ENCODE peak calls at places on chromosomes 5 and 9, in eight cellular contexts. N, Z, R, W, D, U, K and G are unnamed samples.

GRCh38 chr5:43661102-43661501 is 58.1 kb downstream of the NNT start:
- DNase-seq in K (peak), Z (no peak), U (no peak), D (no peak), R (peak), N (peak), W (no peak), G (no peak)

GRCh38 chr5:137453476-137454080 is 45.5 kb downstream of the SPOCK1 start:
- DNase-seq in U (peak), K (no peak), N (no peak), Z (no peak), D (no peak), W (no peak), R (peak), G (no peak)

GRCh38 chr9:38380872-38381534 is 11.5 kb upstream of the ALDH1B1 start:
- DNase-seq in U (no peak), D (no peak), R (peak), K (no peak), Z (no peak), N (peak), W (no peak), G (no peak)

GRCh38 chr9:19379697-19380046 is 364 bp downstream of the RPS6 start:
- DNase-seq in D (no peak), Z (no peak), R (no peak), W (no peak), K (no peak), U (peak), N (no peak), G (no peak)

GRCh38 chr9:112771359-112772214 is 21.0 kb downstream of the SNX30 start:
- DNase-seq in U (no peak), W (no peak), N (no peak), D (no peak), Z (no peak), K (no peak), R (no peak), G (no peak)

GRCh38 chr9:132141948-132142594 is 19.8 kb upstream of the NTNG2 start:
- DNase-seq in Z (no peak), N (no peak), D (no peak), R (no peak), U (peak), W (no peak), K (no peak), G (no peak)

GRCh38 chr5:149320791-149321330 is 24.4 kb upstream of the GRPEL2 start:
- DNase-seq in K (no peak), D (no peak), N (no peak), R (peak), W (no peak), Z (peak), U (peak), G (peak)

GRCh38 chr5:124263680-124264491 is 482.6 kb downstream of the ZNF608 start:
- DNase-seq in R (peak), D (no peak), Z (peak), K (no peak), N (peak), U (no peak), W (no peak), G (no peak)

GRCh38 chr9:96136992-96137665 is 164.8 kb downstream of the HSD17B3 start:
- DNase-seq in K (no peak), U (no peak), W (no peak), D (no peak), N (no peak), Z (peak), R (no peak), G (no peak)

GRCh38 chr5:82244854-82245635 is 33.1 kb downstream of the RPS23 start:
- DNase-seq in U (no peak), D (no peak), W (no peak), R (no peak), N (no peak), K (no peak), Z (no peak), G (no peak)

GRCh38 chr5:174045470-174046025 is at the start of gene NSG2:
- DNase-seq in Z (peak), U (peak), R (peak), D (peak), W (no peak), K (peak), N (peak), G (peak)

GRCh38 chr5:155080721-155081120 is 67.2 kb downstream of the KIF4B start:
- DNase-seq in D (no peak), K (no peak), R (no peak), Z (no peak), N (no peak), U (no peak), W (no peak), G (no peak)

GRCh38 chr9:81868145-81868544 is 60.1 kb upstream of the SPATA31D4 start:
- DNase-seq in U (no peak), W (no peak), K (no peak), R (no peak), Z (no peak), N (no peak), D (no peak), G (no peak)

GRCh38 chr9:135096408-135096885 is 9.0 kb downstream of the OLFM1 start:
- DNase-seq in W (no peak), Z (no peak), D (no peak), U (no peak), N (no peak), R (no peak), K (no peak), G (no peak)

GRCh38 chr9:110463499-110463898 is 116.0 kb downstream of the SVEP1 start:
- DNase-seq in D (no peak), U (no peak), Z (no peak), N (no peak), K (no peak), W (no peak), R (no peak), G (no peak)

GRCh38 chr9:97321251-97321650 is 13.8 kb downstream of the CCDC180 start:
- DNase-seq in W (no peak), Z (no peak), K (no peak), U (no peak), R (no peak), N (no peak), D (no peak), G (no peak)

GRCh38 chr9:15961217-15961616 is 408.4 kb downstream of the CCDC171 start:
- DNase-seq in K (no peak), Z (no peak), N (no peak), W (no peak), R (no peak), D (no peak), U (no peak), G (no peak)

GRCh38 chr5:38921174-38921573 is 75.4 kb downstream of the OSMR start:
- DNase-seq in N (no peak), D (no peak), U (no peak), R (peak), W (no peak), K (no peak), Z (no peak), G (no peak)

GRCh38 chr9:33288828-33289483 is 1.4 kb upstream of the NFX1 start:
- DNase-seq in D (no peak), K (peak), N (no peak), R (no peak), W (no peak), Z (no peak), U (no peak), G (peak)

GRCh38 chr9:110040788-110041187 is 167.2 kb downstream of the C9orf152 start:
- DNase-seq in U (no peak), Z (no peak), R (no peak), W (no peak), K (no peak), D (no peak), N (no peak), G (no peak)

GRCh38 chr5:105057001-105057436 is 1494.4 kb upstream of the NUDT12 start:
- DNase-seq in D (no peak), W (no peak), R (no peak), Z (no peak), N (no peak), K (no peak), U (no peak), G (no peak)

GRCh38 chr9:106920701-106921283 is 57.8 kb downstream of the ZNF462 start:
- DNase-seq in K (no peak), U (peak), D (no peak), W (no peak), R (no peak), N (no peak), Z (peak), G (no peak)

GRCh38 chr5:113140837-113141661 is 164.5 kb downstream of the DCP2 start:
- DNase-seq in D (no peak), W (no peak), R (no peak), K (no peak), Z (no peak), N (peak), U (peak), G (peak)

GRCh38 chr5:15002791-15003190 is 131.2 kb upstream of the ANKH start:
- DNase-seq in R (no peak), U (no peak), K (no peak), Z (no peak), D (no peak), N (no peak), W (no peak), G (no peak)

GRCh38 chr5:33649801-33650482 is 209.2 kb downstream of the TARS1 start:
- DNase-seq in U (peak), N (no peak), Z (no peak), K (no peak), R (no peak), D (no peak), W (no peak), G (no peak)

GRCh38 chr5:96562614-96563013 is 99.6 kb upstream of the CAST start:
- DNase-seq in W (no peak), U (no peak), R (no peak), D (no peak), K (no peak), N (no peak), Z (no peak), G (no peak)

GRCh38 chr9:38371495-38371894 is 21.0 kb upstream of the ALDH1B1 start:
- DNase-seq in N (no peak), W (no peak), Z (no peak), K (no peak), D (no peak), U (peak), R (peak), G (no peak)

GRCh38 chr5:88944751-88945507 is 61.9 kb upstream of the MEF2C start:
- DNase-seq in U (no peak), N (no peak), Z (peak), D (no peak), W (no peak), K (no peak), R (no peak), G (no peak)

GRCh38 chr9:8346291-8346690 is 546.7 kb upstream of the DMAC1 start:
- DNase-seq in W (no peak), R (no peak), K (no peak), U (no peak), D (no peak), N (no peak), Z (no peak), G (no peak)